ENCODE peak calls at places on chromosomes 6 and 20, in four cellular contexts. I, A, O and D are unnamed samples.

GRCh38 chr6:83019741-83020140 is 45.9 kb downstream of the UBE3D start:
- DNase-seq in A (no peak), O (no peak), I (no peak), D (no peak)

GRCh38 chr6:139778688-139779087 is 404.2 kb upstream of the CITED2 start:
- DNase-seq in A (no peak), I (no peak), O (no peak), D (no peak)

GRCh38 chr6:4667591-4667990 is 108.6 kb upstream of the CDYL start:
- DNase-seq in A (no peak), O (no peak), I (no peak), D (no peak)

GRCh38 chr6:121670511-121670910 is 235.1 kb downstream of the GJA1 start:
- DNase-seq in A (no peak), O (no peak), I (no peak), D (no peak)

GRCh38 chr6:109580519-109580918 is 97.5 kb upstream of the ZBTB24 start:
- DNase-seq in A (no peak), I (no peak), O (no peak), D (no peak)

GRCh38 chr6:169723991-169724553 is at the start of gene PHF10:
- DNase-seq in A (peak), I (no peak), O (peak), D (no peak)

GRCh38 chr6:4320860-4321259 is 185.5 kb upstream of the ECI2 start:
- DNase-seq in A (no peak), I (no peak), O (no peak), D (no peak)

GRCh38 chr20:60250251-60250650 is 292.0 kb downstream of the CDH26 start:
- DNase-seq in I (no peak), A (no peak), O (no peak), D (no peak)

GRCh38 chr20:24488800-24489175 is 19.4 kb downstream of the SYNDIG1 start:
- DNase-seq in A (no peak), I (no peak), O (no peak), D (no peak)

GRCh38 chr6:140343128-140343527 is 968.7 kb upstream of the CITED2 start:
- DNase-seq in I (no peak), A (no peak), O (no peak), D (no peak)

GRCh38 chr6:162409986-162410715 is 317.4 kb downstream of the PRKN start:
- DNase-seq in O (no peak), I (no peak), A (no peak), D (no peak)

GRCh38 chr20:5835870-5836269 is 85.7 kb downstream of the SHLD1 start:
- DNase-seq in O (peak), A (no peak), I (no peak), D (no peak)

GRCh38 chr6:35678814-35679213 is 9.9 kb downstream of the FKBP5 start:
- DNase-seq in I (no peak), O (no peak), A (no peak), D (no peak)

GRCh38 chr20:51457281-51457932 is 85.1 kb downstream of the NFATC2 start:
- DNase-seq in I (no peak), A (no peak), O (no peak), D (no peak)

GRCh38 chr6:91464201-91464600 is 877.3 kb upstream of the MAP3K7 start:
- DNase-seq in A (no peak), I (no peak), O (no peak), D (no peak)

GRCh38 chr20:53773792-53774371 is 180.2 kb upstream of the ZNF217 start:
- DNase-seq in A (no peak), O (no peak), I (no peak), D (no peak)

GRCh38 chr20:25579081-25579770 is 6.1 kb downstream of the NINL start:
- DNase-seq in O (no peak), A (no peak), I (no peak), D (peak)

GRCh38 chr6:43572015-43572414 is 3.8 kb downstream of the XPO5 start:
- DNase-seq in O (no peak), A (no peak), I (no peak), D (no peak)

GRCh38 chr6:335572-335971 is 43.3 kb downstream of the DUSP22 start:
- DNase-seq in O (no peak), A (no peak), I (no peak), D (no peak)

GRCh38 chr6:135935951-135936601 is 84.6 kb downstream of the PDE7B start:
- DNase-seq in O (no peak), A (no peak), I (no peak), D (no peak)

GRCh38 chr20:19934792-19935491 is 82.2 kb upstream of the NAA20 start:
- DNase-seq in O (no peak), I (no peak), A (no peak), D (no peak)

GRCh38 chr20:48286571-48287551 is 501.6 kb upstream of the SULF2 start:
- DNase-seq in A (no peak), O (no peak), I (no peak), D (no peak)

GRCh38 chr6:167469655-167470054 is 144.8 kb downstream of the TTLL2 start:
- DNase-seq in O (no peak), A (no peak), I (no peak), D (no peak)

GRCh38 chr6:159261983-159262382 is 92.8 kb downstream of the FNDC1 start:
- DNase-seq in I (no peak), O (no peak), A (no peak), D (no peak)

GRCh38 chr6:50602191-50602810 is 111.0 kb upstream of the TFAP2D start:
- DNase-seq in I (no peak), O (no peak), A (no peak), D (no peak)

GRCh38 chr6:120077489-120077888 is 727.9 kb upstream of the MAN1A1 start:
- DNase-seq in O (no peak), A (no peak), I (no peak), D (no peak)

GRCh38 chr20:11401988-11402387 is 515.7 kb upstream of the BTBD3 start:
- DNase-seq in A (no peak), O (no peak), I (no peak), D (peak)

GRCh38 chr6:27495386-27496135 is 22.7 kb upstream of the ZNF184 start:
- DNase-seq in A (no peak), O (no peak), I (no peak), D (no peak)

GRCh38 chr6:163248051-163248450 is 166.5 kb upstream of the QKI start:
- DNase-seq in A (no peak), O (no peak), I (no peak), D (no peak)

GRCh38 chr20:19264191-19264590 is 51.7 kb downstream of the SLC24A3 start:
- DNase-seq in O (no peak), A (no peak), I (no peak), D (no peak)

GRCh38 chr6:33419580-33420492 is at the start of gene SYNGAP1:
- DNase-seq in O (no peak), I (no peak), A (no peak), D (peak)

GRCh38 chr20:8964944-8965562 is 103.8 kb upstream of the PLCB4 start:
- DNase-seq in O (no peak), A (no peak), I (no peak), D (no peak)

GRCh38 chr20:41770427-41770826 is 152.2 kb upstream of the CHD6 start:
- DNase-seq in O (no peak), A (no peak), I (no peak), D (no peak)

GRCh38 chr20:1320902-1321653 is 7.9 kb downstream of the SDCBP2 start:
- DNase-seq in O (no peak), A (no peak), I (no peak), D (no peak)